ENCODE peak calls at places on chromosome 6, in seven cellular contexts. One of them, this sample, is unnamed.
A peak's percentile ranks its signal among the peaks of the same experiment; 100 is the strongest.

GRCh38 chr6:16964553-16965499 is 137.0 kb upstream of the STMND1 start:
- DNase-seq in EL: peak; percentile 83
- DNase-seq in cardiac muscle cell: peak; percentile 82
- DNase-seq in T follicular helper cell: peak; percentile 48
- DNase-seq in stomach: peak; percentile 78
- DNase-seq in EH: peak; percentile 85
- DNase-seq in RWPE1: peak; percentile 63
- DNase-seq in this sample: peak; percentile 84

GRCh38 chr6:98586163-98586562 is 248.2 kb upstream of the POU3F2 start:
- DNase-seq in EL: no peak
- DNase-seq in cardiac muscle cell: no peak
- DNase-seq in T follicular helper cell: no peak
- DNase-seq in stomach: no peak
- DNase-seq in EH: no peak
- DNase-seq in RWPE1: no peak
- DNase-seq in this sample: no peak

GRCh38 chr6:114559419-114559818 is 216.6 kb upstream of the HS3ST5 start:
- DNase-seq in EL: no peak
- DNase-seq in cardiac muscle cell: no peak
- DNase-seq in T follicular helper cell: no peak
- DNase-seq in stomach: no peak
- DNase-seq in EH: no peak
- DNase-seq in RWPE1: no peak
- DNase-seq in this sample: no peak

GRCh38 chr6:129940454-129941195 is 77.8 kb upstream of the L3MBTL3 start:
- DNase-seq in EL: no peak
- DNase-seq in cardiac muscle cell: no peak
- DNase-seq in T follicular helper cell: no peak
- DNase-seq in stomach: no peak
- DNase-seq in EH: no peak
- DNase-seq in RWPE1: no peak
- DNase-seq in this sample: no peak

GRCh38 chr6:87054143-87054833 is 40.6 kb downstream of the CGA start:
- DNase-seq in EL: no peak
- DNase-seq in cardiac muscle cell: no peak
- DNase-seq in T follicular helper cell: no peak
- DNase-seq in stomach: no peak
- DNase-seq in EH: no peak
- DNase-seq in RWPE1: no peak
- DNase-seq in this sample: no peak

GRCh38 chr6:6712258-6712978 is 123.9 kb downstream of the LY86 start:
- DNase-seq in EL: peak; percentile 64
- DNase-seq in cardiac muscle cell: peak; percentile 85
- DNase-seq in T follicular helper cell: no peak
- DNase-seq in stomach: peak; percentile 72
- DNase-seq in EH: peak; percentile 64
- DNase-seq in RWPE1: peak; percentile 86
- DNase-seq in this sample: no peak

GRCh38 chr6:136127856-136128255 is 122.3 kb downstream of the MTFR2 start:
- DNase-seq in EL: no peak
- DNase-seq in cardiac muscle cell: no peak
- DNase-seq in T follicular helper cell: no peak
- DNase-seq in stomach: no peak
- DNase-seq in EH: no peak
- DNase-seq in RWPE1: no peak
- DNase-seq in this sample: no peak

GRCh38 chr6:152146385-152146784 is 338.9 kb downstream of the ESR1 start:
- DNase-seq in EL: peak; percentile 86
- DNase-seq in cardiac muscle cell: peak; percentile 57
- DNase-seq in T follicular helper cell: no peak
- DNase-seq in stomach: no peak
- DNase-seq in EH: peak; percentile 93
- DNase-seq in RWPE1: no peak
- DNase-seq in this sample: no peak